ENCODE peak calls at places on chromosomes 5 and 9, in eight cellular contexts. D is NCI-H524 treated with DMSO at 0.1 percent for 48 hours; I is activated T-helper 9 cell treated with anti-CD3 and anti-CD28 coated beads, Interleukin-2, amount 50 U/mL, for 16 hours; Z is CD8-positive, alpha-beta T cell; H is stimulated activated CD4-positive, alpha-beta T cell treated with anti-CD3 and anti-CD28 coated beads, Interleukin-12 subunit alpha, Interleukin-12 subunit beta, amount 100 ng/mL, for 4 hours; T is fibroblast of mammary gland; X is BJ; Q is AG20443. R is an unnamed sample.

GRCh38 chr5:141757402-141757801 is 75.4 kb upstream of the ARAP3 start:
- DNase-seq in Z (no peak), I (no peak), Q (peak; percentile 61), D (no peak), H (no peak), X (no peak), T (peak; percentile 39), R (peak; percentile 45)

GRCh38 chr9:101582593-101582992 is 12.2 kb downstream of the PPP3R2 start:
- DNase-seq in D (no peak), Q (peak; percentile 74), H (no peak), Z (no peak), X (peak; percentile 89), T (peak; percentile 92), I (no peak), R (no peak)

GRCh38 chr9:14400658-14400995 is 86.7 kb upstream of the NFIB start:
- DNase-seq in D (no peak), H (no peak), I (no peak), Z (no peak), T (peak; percentile 95), Q (peak; percentile 77), X (no peak), R (no peak)

GRCh38 chr5:2157372-2157771 is 274.6 kb upstream of the IRX4 start:
- DNase-seq in H (no peak), T (no peak), I (no peak), D (no peak), Z (no peak), X (no peak), Q (no peak), R (no peak)

GRCh38 chr5:119255571-119256356 is 100.1 kb upstream of the TNFAIP8 start:
- DNase-seq in H (no peak), X (no peak), T (peak; percentile 48), I (no peak), Q (no peak), D (no peak), Z (no peak), R (no peak)

GRCh38 chr5:174282391-174282790 is 236.9 kb downstream of the NSG2 start:
- DNase-seq in D (no peak), Z (no peak), I (no peak), X (no peak), Q (no peak), T (no peak), H (no peak), R (no peak)

GRCh38 chr5:97528941-97529340 is 345.9 kb upstream of the RIOK2 start:
- DNase-seq in I (no peak), D (peak; percentile 86), Z (no peak), T (peak; percentile 88), X (peak; percentile 34), H (no peak), Q (peak; percentile 55), R (no peak)

GRCh38 chr5:170627271-170627670 is 123.5 kb downstream of the KCNIP1 start:
- DNase-seq in Z (no peak), D (no peak), I (no peak), Q (no peak), T (no peak), X (no peak), H (no peak), R (no peak)

GRCh38 chr9:96080364-96080763 is 204.9 kb downstream of the ERCC6L2 start:
- DNase-seq in D (no peak), Z (no peak), T (peak; percentile 48), X (no peak), I (no peak), H (no peak), Q (no peak), R (no peak)

GRCh38 chr9:36207546-36208012 is 16.9 kb downstream of the CLTA start:
- DNase-seq in T (peak; percentile 58), I (no peak), D (no peak), X (no peak), Q (peak; percentile 35), H (no peak), Z (no peak), R (no peak)

GRCh38 chr9:31541626-31542025 is 842.8 kb upstream of the ACO1 start:
- DNase-seq in Q (no peak), I (no peak), T (no peak), Z (no peak), X (no peak), H (no peak), D (no peak), R (no peak)

GRCh38 chr5:13941468-13941867 is 3.0 kb downstream of the DNAH5 start:
- DNase-seq in I (no peak), X (no peak), D (no peak), Q (no peak), Z (no peak), T (no peak), H (no peak), R (no peak)

GRCh38 chr9:88773627-88774244 is 217.5 kb upstream of the S1PR3 start:
- DNase-seq in T (peak; percentile 58), X (no peak), Z (no peak), Q (no peak), H (no peak), D (no peak), I (no peak), R (no peak)

GRCh38 chr5:127697894-127698600 is 5.1 kb upstream of the CCDC192 start:
- DNase-seq in T (peak; percentile 30), X (no peak), Q (no peak), D (no peak), H (no peak), Z (no peak), I (no peak), R (no peak)

GRCh38 chr5:101306391-101307137 is 403.5 kb upstream of the ST8SIA4 start:
- DNase-seq in I (no peak), Q (no peak), D (peak; percentile 59), T (peak; percentile 6), H (no peak), Z (no peak), X (no peak), R (no peak)

GRCh38 chr5:54663876-54664275 is 146.3 kb downstream of the SNX18 start:
- DNase-seq in H (no peak), X (peak; percentile 84), I (no peak), D (no peak), Z (no peak), Q (peak; percentile 76), T (peak; percentile 91), R (no peak)

GRCh38 chr9:111483419-111483861 is 743 bp downstream of the ECPAS start:
- DNase-seq in X (no peak), T (peak; percentile 20), H (peak; percentile 53), D (no peak), Q (peak; percentile 81), Z (peak; percentile 13), I (peak; percentile 43), R (peak; percentile 63)

GRCh38 chr5:33985447-33985846 is 954 bp upstream of the SLC45A2 start:
- DNase-seq in H (no peak), Z (no peak), T (no peak), D (no peak), I (no peak), Q (no peak), X (no peak), R (no peak)